ENCODE peak calls at places on chromosomes 2 and 18, in six cellular contexts. M, T, Q, Y, C and X are unnamed samples. For H3K4me1, the result is how much of the 10 kb centered on the place peaks cover.

GRCh38 chr2:205405752-205406151 is 276.5 kb upstream of the NRP2 start:
- DNase-seq in M (no peak), T (no peak), Q (no peak), Y (no peak), C (no peak), X (no peak)

GRCh38 chr18:3367491-3368091 is 82.4 kb upstream of the TGIF1 start:
- DNase-seq in M (no peak), T (no peak), Q (no peak), Y (no peak), C (no peak), X (no peak)

GRCh38 chr2:158325031-158325781 is 131.3 kb downstream of the CCDC148 start:
- DNase-seq in M (no peak), T (no peak), Q (no peak), Y (no peak), C (no peak), X (no peak)

GRCh38 chr2:188963738-188964137 is 10.4 kb upstream of the COL3A1 start:
- DNase-seq in M (no peak), T (no peak), Q (no peak), Y (no peak), C (no peak), X (no peak)

GRCh38 chr2:100780203-100781008 is 39.5 kb upstream of the NPAS2 start:
- DNase-seq in M (no peak), T (peak), Q (no peak), Y (peak), C (no peak), X (no peak)

GRCh38 chr2:191103793-191104192 is 47.0 kb downstream of the STAT4 start:
- DNase-seq in M (no peak), T (no peak), Q (no peak), Y (no peak), C (no peak), X (no peak)

GRCh38 chr18:41642756-41643155 is 312.3 kb upstream of the PIK3C3 start:
- DNase-seq in M (no peak), T (no peak), Q (no peak), Y (no peak), C (no peak), X (no peak)

GRCh38 chr2:1052671-1053270 is 102.1 kb downstream of the SNTG2 start:
- DNase-seq in M (no peak), T (no peak), Q (no peak), Y (no peak), C (no peak), X (no peak)

GRCh38 chr2:117820444-117820843 is 6.0 kb downstream of the DDX18 start:
- DNase-seq in M (no peak), T (no peak), Q (no peak), Y (no peak), C (no peak), X (no peak)

GRCh38 chr18:6414118-6414722 is 491 bp downstream of the L3MBTL4 start:
- DNase-seq in M (peak), T (peak), Q (peak), Y (peak), C (peak), X (peak)

GRCh38 chr2:41495050-41495449 is 552.8 kb upstream of the PKDCC start:
- DNase-seq in M (peak), T (no peak), Q (no peak), Y (no peak), C (no peak), X (no peak)

GRCh38 chr18:42520074-42520473 is 565.0 kb downstream of the PIK3C3 start:
- DNase-seq in M (no peak), T (no peak), Q (no peak), Y (no peak), C (no peak), X (no peak)

GRCh38 chr2:42216712-42217111 is 47.6 kb downstream of the EML4 start:
- DNase-seq in M (no peak), T (no peak), Q (no peak), Y (no peak), C (no peak), X (no peak)

GRCh38 chr2:46967990-46968647 is 52.5 kb upstream of the MCFD2 start:
- DNase-seq in M (no peak), T (peak), Q (peak), Y (peak), C (no peak), X (peak)

GRCh38 chr2:230335864-230336506 is 9.0 kb downstream of the SP140L start:
- DNase-seq in M (no peak), T (no peak), Q (no peak), Y (no peak), C (no peak), X (no peak)

GRCh38 chr2:133977385-133977784 is 276.5 kb upstream of the MGAT5 start:
- DNase-seq in M (no peak), T (no peak), Q (no peak), Y (no peak), C (no peak), X (no peak)

GRCh38 chr2:109166811-109167210 is 37.8 kb downstream of the SH3RF3 start:
- DNase-seq in M (no peak), T (no peak), Q (no peak), Y (no peak), C (no peak), X (no peak)

GRCh38 chr2:33806041-33806440 is 206.9 kb upstream of the FAM98A start:
- DNase-seq in M (no peak), T (no peak), Q (no peak), Y (no peak), C (no peak), X (no peak)

GRCh38 chr2:22450831-22451230 is 934.1 kb upstream of the KLHL29 start:
- DNase-seq in M (no peak), T (no peak), Q (no peak), Y (peak), C (no peak), X (no peak)

GRCh38 chr18:12837747-12838146 is 46.3 kb downstream of the PTPN2 start:
- DNase-seq in M (no peak), T (no peak), Q (no peak), Y (no peak), C (no peak), X (no peak)

GRCh38 chr2:205543262-205543843 is 138.9 kb upstream of the NRP2 start:
- DNase-seq in M (no peak), T (no peak), Q (no peak), Y (no peak), C (no peak), X (no peak)

GRCh38 chr2:48105848-48106247 is 199.6 kb upstream of the FBXO11 start:
- DNase-seq in M (no peak), T (no peak), Q (no peak), Y (no peak), C (no peak), X (no peak)

GRCh38 chr2:41836944-41837343 is 210.9 kb upstream of the PKDCC start:
- DNase-seq in M (peak), T (no peak), Q (no peak), Y (no peak), C (no peak), X (no peak)

GRCh38 chr2:111119847-111120252 is 864 bp upstream of the BCL2L11 start:
- DNase-seq in M (peak), T (no peak), Q (no peak), Y (no peak), C (no peak), X (peak)
- H3K4me1 ChIP-seq in M (under half), T (under half), Q (under half), Y (half or more), C (under half), X (under half)

GRCh38 chr18:61681065-61681464 is 211.7 kb downstream of the RNF152 start:
- DNase-seq in M (no peak), T (no peak), Q (no peak), Y (no peak), C (no peak), X (no peak)
- H3K27ac ChIP-seq in M (no peak), T (no peak), Q (no peak), Y (no peak), C (no peak), X (no peak)

GRCh38 chr2:130834923-130835765 is 1.6 kb upstream of the ARHGEF4 start:
- DNase-seq in M (peak), T (no peak), Q (no peak), Y (no peak), C (peak), X (peak)
- H3K4me3 ChIP-seq in M (no peak), T (no peak), Q (no peak), Y (no peak), C (no peak), X (no peak)

GRCh38 chr18:14974088-14974487 is 226.1 kb downstream of the ANKRD30B start:
- DNase-seq in M (no peak), T (no peak), Q (no peak), Y (no peak), C (no peak), X (no peak)

GRCh38 chr18:14970027-14970426 is 222.1 kb downstream of the ANKRD30B start:
- DNase-seq in M (no peak), T (no peak), Q (no peak), Y (no peak), C (no peak), X (no peak)

GRCh38 chr18:14969507-14969906 is 221.5 kb downstream of the ANKRD30B start:
- DNase-seq in M (no peak), T (no peak), Q (no peak), Y (no peak), C (no peak), X (no peak)

GRCh38 chr18:14974576-14974975 is 226.6 kb downstream of the ANKRD30B start:
- DNase-seq in M (no peak), T (no peak), Q (no peak), Y (no peak), C (no peak), X (no peak)

GRCh38 chr18:14971461-14972185 is 223.7 kb downstream of the ANKRD30B start:
- DNase-seq in M (no peak), T (no peak), Q (no peak), Y (no peak), C (no peak), X (no peak)
- H3K4me1 ChIP-seq in M (under half), T (under half), Q (under half), Y (under half), C (under half), X (under half)